ENCODE peak calls at places on chromosome 2, in seven cellular contexts. C is stimulated activated naive B cell treated with anti-CD40 and anti-IgM and Interleukin-4, amounts not matched to agents 10 μg/mL and 1 μg/mL and 100 μg/mL, for 72 hours; T is hippocampal formation; P is HEK293T; N is naive thymus-derived CD4-positive, alpha-beta T cell; H is left lung; J is Right ventricle myocardium superior. I is an unnamed sample.
A peak's percentile ranks its signal among the peaks of the same experiment; 100 is the strongest.

GRCh38 chr2:73516033-73516432 is 126.2 kb downstream of the NAT8 start:
- DNase-seq in C (no peak), T (no peak), P (no peak), N (no peak), H (no peak), J (no peak), I (peak; percentile 59)

GRCh38 chr2:141923657-141924056 is 207.2 kb downstream of the LRP1B start:
- DNase-seq in C (no peak), T (no peak), P (no peak), N (no peak), H (no peak), J (no peak), I (peak; percentile 92)

GRCh38 chr2:241868661-241869081 is 858 bp upstream of the RTP5 start:
- DNase-seq in C (no peak), T (no peak), P (no peak), N (no peak), H (peak; percentile 61), J (no peak), I (no peak)

GRCh38 chr2:55718165-55719008 is 24.7 kb upstream of the PNPT1 start:
- DNase-seq in C (no peak), T (peak; percentile 42), P (peak; percentile 58), N (peak; percentile 33), H (no peak), J (no peak), I (no peak)

GRCh38 chr2:172247203-172247602 is 144.5 kb upstream of the DLX2 start:
- DNase-seq in C (no peak), T (no peak), P (no peak), N (no peak), H (no peak), J (no peak), I (peak; percentile 65)

GRCh38 chr2:46306320-46306719 is 9.1 kb downstream of the EPAS1 start:
- DNase-seq in C (no peak), T (no peak), P (no peak), N (no peak), H (no peak), J (no peak), I (peak; percentile 88)

GRCh38 chr2:127525692-127526141 is 572 bp downstream of the IWS1 start:
- DNase-seq in C (no peak), T (no peak), P (no peak), N (no peak), H (no peak), J (no peak), I (no peak)

GRCh38 chr2:28300921-28301341 is 91.7 kb upstream of the FOSL2 start:
- DNase-seq in C (no peak), T (no peak), P (no peak), N (no peak), H (no peak), J (no peak), I (no peak)

GRCh38 chr2:12766421-12766879 is 49.7 kb downstream of the TRIB2 start:
- DNase-seq in C (no peak), T (no peak), P (no peak), N (no peak), H (peak; percentile 75), J (no peak), I (peak; percentile 61)

GRCh38 chr2:203596183-203596582 is 61.1 kb upstream of the RAPH1 start:
- DNase-seq in C (no peak), T (no peak), P (no peak), N (no peak), H (no peak), J (no peak), I (no peak)

GRCh38 chr2:117967981-117968723 is 45.7 kb downstream of the CCDC93 start:
- DNase-seq in C (no peak), T (no peak), P (no peak), N (no peak), H (no peak), J (no peak), I (no peak)

GRCh38 chr2:12074126-12074883 is 327.9 kb downstream of the LPIN1 start:
- DNase-seq in C (no peak), T (no peak), P (no peak), N (no peak), H (no peak), J (no peak), I (no peak)

GRCh38 chr2:215654177-215654850 is 218.4 kb upstream of the FN1 start:
- DNase-seq in C (no peak), T (no peak), P (no peak), N (no peak), H (no peak), J (no peak), I (no peak)

GRCh38 chr2:183123959-183124221 is 353 bp upstream of the NUP35 start:
- DNase-seq in C (no peak), T (no peak), P (no peak), N (no peak), H (no peak), J (no peak), I (no peak)

GRCh38 chr2:1863861-1864260 is 119.5 kb upstream of the PXDN start:
- DNase-seq in C (no peak), T (no peak), P (no peak), N (no peak), H (no peak), J (no peak), I (no peak)

I was measured in foreskin keratinocyte.